ENCODE peak calls at places on chromosome 2, in four cellular contexts. One of them, this sample, is unnamed.

GRCh38 chr2:16821696-16822095 is 156.1 kb upstream of the CYRIA start:
- DNase-seq in NCI-H1092 treated with DMSO at 0.1 percent for 48 hours: peak
- DNase-seq in epithelial cell of esophagus: no peak
- DNase-seq in 8988T: no peak
- DNase-seq in this sample: no peak

GRCh38 chr2:144512421-144513272 is 7.3 kb downstream of the ZEB2 start:
- DNase-seq in NCI-H1092 treated with DMSO at 0.1 percent for 48 hours: no peak
- DNase-seq in 8988T: no peak
- DNase-seq in epithelial cell of esophagus: no peak
- DNase-seq in this sample: no peak

GRCh38 chr2:41909584-41909983 is 138.2 kb upstream of the PKDCC start:
- DNase-seq in 8988T: no peak
- DNase-seq in epithelial cell of esophagus: no peak
- DNase-seq in NCI-H1092 treated with DMSO at 0.1 percent for 48 hours: no peak
- DNase-seq in this sample: no peak

GRCh38 chr2:112958428-112959108 is 19.2 kb upstream of the IL36G start:
- DNase-seq in 8988T: peak
- DNase-seq in epithelial cell of esophagus: peak
- DNase-seq in NCI-H1092 treated with DMSO at 0.1 percent for 48 hours: peak
- DNase-seq in this sample: peak

GRCh38 chr2:157471078-157471477 is 27.2 kb upstream of the CYTIP start:
- DNase-seq in epithelial cell of esophagus: no peak
- DNase-seq in NCI-H1092 treated with DMSO at 0.1 percent for 48 hours: no peak
- DNase-seq in 8988T: no peak
- DNase-seq in this sample: no peak

GRCh38 chr2:73107211-73107926 is 5.4 kb downstream of the RAB11FIP5 start:
- DNase-seq in epithelial cell of esophagus: no peak
- DNase-seq in 8988T: no peak
- DNase-seq in NCI-H1092 treated with DMSO at 0.1 percent for 48 hours: no peak
- DNase-seq in this sample: no peak

GRCh38 chr2:199955007-199955338 is 318 bp downstream of the TYW5 start:
- DNase-seq in 8988T: peak
- DNase-seq in NCI-H1092 treated with DMSO at 0.1 percent for 48 hours: peak
- DNase-seq in epithelial cell of esophagus: no peak
- DNase-seq in this sample: no peak

GRCh38 chr2:239327536-239328305 is 73.1 kb downstream of the HDAC4 start:
- DNase-seq in 8988T: no peak
- DNase-seq in epithelial cell of esophagus: no peak
- DNase-seq in NCI-H1092 treated with DMSO at 0.1 percent for 48 hours: no peak
- DNase-seq in this sample: no peak

GRCh38 chr2:214830794-214831346 is 21.4 kb upstream of the BARD1 start:
- DNase-seq in epithelial cell of esophagus: peak
- DNase-seq in NCI-H1092 treated with DMSO at 0.1 percent for 48 hours: no peak
- DNase-seq in 8988T: no peak
- DNase-seq in this sample: no peak

GRCh38 chr2:122209377-122209776 is 453.9 kb downstream of the TSN start:
- DNase-seq in 8988T: no peak
- DNase-seq in NCI-H1092 treated with DMSO at 0.1 percent for 48 hours: no peak
- DNase-seq in epithelial cell of esophagus: no peak
- DNase-seq in this sample: no peak

GRCh38 chr2:226837787-226838603 is 2.1 kb downstream of the RHBDD1 start:
- DNase-seq in NCI-H1092 treated with DMSO at 0.1 percent for 48 hours: no peak
- DNase-seq in epithelial cell of esophagus: no peak
- DNase-seq in 8988T: no peak
- DNase-seq in this sample: no peak

GRCh38 chr2:18787726-18788125 is 198.4 kb upstream of the NT5C1B start:
- DNase-seq in NCI-H1092 treated with DMSO at 0.1 percent for 48 hours: no peak
- DNase-seq in 8988T: no peak
- DNase-seq in epithelial cell of esophagus: no peak
- DNase-seq in this sample: no peak

GRCh38 chr2:166167451-166167850 is 39.6 kb upstream of the SCN1A start:
- DNase-seq in epithelial cell of esophagus: no peak
- DNase-seq in NCI-H1092 treated with DMSO at 0.1 percent for 48 hours: no peak
- DNase-seq in 8988T: no peak
- DNase-seq in this sample: no peak

GRCh38 chr2:224347181-224348051 is 54.5 kb downstream of the FAM124B start:
- DNase-seq in epithelial cell of esophagus: no peak
- DNase-seq in NCI-H1092 treated with DMSO at 0.1 percent for 48 hours: no peak
- DNase-seq in 8988T: no peak
- DNase-seq in this sample: no peak

This sample was measured in foreskin keratinocyte.